ENCODE peak calls at places on chromosomes 4 and X, in ten cellular contexts. N is prostate gland; W is IMR-90; X is iPS DF 6.9; O is body of pancreas; G is psoas muscle; F is GM23248; R is pancreas; H is naive thymus-derived CD4-positive, alpha-beta T cell; J is cardiac muscle cell. D is an unnamed sample. For H3K36me3, the result is how much of the 10 kb centered on the place peaks cover.

GRCh38 chrX:39519213-39519544 is 578.6 kb downstream of the BCOR start:
- DNase-seq in N (peak), W (no peak), X (no peak), O (peak), G (no peak), F (peak), R (no peak), H (no peak), J (peak), D (no peak)

GRCh38 chr4:9996319-9997110 is 24.8 kb downstream of the SLC2A9 start:
- DNase-seq in N (no peak), W (peak), X (no peak), O (no peak), G (no peak), F (peak), R (no peak), H (no peak), J (no peak), D (no peak)

GRCh38 chrX:42246814-42247213 is 323.5 kb upstream of the CASK start:
- DNase-seq in N (peak), W (no peak), X (no peak), O (no peak), G (no peak), F (peak), R (no peak), H (no peak), J (peak), D (no peak)

GRCh38 chrX:77785400-77785745 is 643 bp downstream of the ATRX start:
- DNase-seq in N (peak), W (peak), X (no peak), O (peak), G (no peak), F (peak), R (no peak), H (no peak), J (peak), D (no peak)

GRCh38 chrX:130694983-130695382 is 208.0 kb downstream of the ENOX2 start:
- DNase-seq in N (no peak), W (no peak), X (no peak), O (no peak), G (no peak), F (no peak), R (no peak), H (no peak), J (no peak), D (no peak)

GRCh38 chrX:6941041-6941440 is 206.5 kb upstream of the STS start:
- DNase-seq in N (no peak), W (peak), X (no peak), O (no peak), G (no peak), F (no peak), R (no peak), H (no peak), J (no peak), D (no peak)

GRCh38 chr4:86493460-86493859 is 100.7 kb upstream of the PTPN13 start:
- DNase-seq in N (no peak), W (peak), X (no peak), O (no peak), G (no peak), F (peak), R (no peak), H (no peak), J (peak), D (no peak)

GRCh38 chr4:48262926-48263325 is 6.7 kb downstream of the TEC start:
- DNase-seq in N (no peak), W (peak), X (no peak), O (no peak), G (no peak), F (no peak), R (no peak), H (no peak), J (no peak), D (no peak)

GRCh38 chr4:117786566-117786965 is 247.7 kb upstream of the NDST3 start:
- DNase-seq in N (no peak), W (no peak), X (no peak), O (no peak), G (no peak), F (no peak), R (no peak), H (no peak), J (no peak), D (no peak)

GRCh38 chr4:118284169-118284568 is 68.6 kb downstream of the PRSS12 start:
- DNase-seq in N (no peak), W (peak), X (no peak), O (no peak), G (no peak), F (no peak), R (no peak), H (no peak), J (no peak), D (no peak)

GRCh38 chr4:162931257-162931648 is 235.4 kb downstream of the NAF1 start:
- DNase-seq in N (no peak), W (no peak), X (no peak), O (no peak), G (no peak), F (no peak), R (no peak), H (no peak), J (peak), D (no peak)

GRCh38 chrX:53281321-53281822 is at the start of gene IQSEC2:
- DNase-seq in N (peak), W (peak), X (no peak), O (peak), G (peak), F (peak), R (peak), H (no peak), J (peak), D (peak)

GRCh38 chr4:124135409-124135813 is 577.1 kb downstream of the ANKRD50 start:
- DNase-seq in N (no peak), W (peak), X (no peak), O (no peak), G (no peak), F (peak), R (no peak), H (no peak), J (peak), D (no peak)

GRCh38 chrX:66579219-66579618 is 59.7 kb downstream of the EDA2R start:
- DNase-seq in N (no peak), W (no peak), X (no peak), O (no peak), G (no peak), F (no peak), R (no peak), H (no peak), J (no peak), D (no peak)

DNA sequence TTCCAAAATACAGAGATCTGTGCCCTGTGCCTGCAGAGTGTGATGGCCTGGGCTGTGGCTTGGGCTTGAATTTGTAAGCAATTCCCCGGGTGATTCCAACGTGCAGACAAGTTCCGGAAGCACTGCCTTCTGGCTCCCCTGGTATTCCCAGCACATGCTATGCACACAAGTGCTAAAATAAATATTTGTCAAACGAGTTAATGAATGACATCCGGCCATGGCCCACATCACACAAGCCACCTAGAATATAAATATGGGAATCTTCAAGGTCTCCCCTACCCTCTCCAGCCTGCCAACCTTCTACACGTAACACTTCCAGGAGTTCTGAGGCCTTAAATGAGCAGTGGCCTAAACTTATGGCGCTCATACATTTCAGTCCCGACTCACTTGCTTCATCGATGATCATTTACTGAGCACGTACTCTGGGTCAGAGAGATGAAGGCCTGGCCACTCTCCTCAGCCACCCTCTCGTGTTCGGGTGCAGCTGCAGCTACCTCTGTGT is 21.3 kb downstream of the DCTD start:
- DNase-seq in N (no peak), W (no peak), X (no peak), O (peak), G (no peak), F (no peak), R (no peak), H (no peak), J (no peak), D (no peak)
- H3K36me3 ChIP-seq in N (under half), W (under half), X (under half), O (under half), G (under half), F (under half), R (under half), H (half or more), J (under half), D (half or more)

DNA sequence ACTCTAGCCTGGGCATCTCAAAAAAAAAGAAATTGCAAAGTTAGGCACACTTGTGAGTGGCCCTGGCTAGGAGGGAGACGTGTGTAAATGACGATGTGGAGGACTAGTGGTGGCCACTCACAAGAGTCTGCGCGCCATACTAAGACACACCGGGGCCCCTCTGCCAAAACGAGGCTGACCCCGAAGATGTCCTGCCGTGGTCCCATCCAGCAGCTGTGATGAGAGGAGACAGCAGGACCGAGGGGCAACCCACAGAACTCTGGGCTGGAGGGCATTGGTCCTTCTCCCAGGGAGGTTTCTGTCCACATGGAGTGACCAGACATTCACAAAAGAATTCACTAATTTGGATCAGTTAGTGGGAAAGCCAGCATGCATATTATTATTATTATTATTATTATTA is 47.4 kb downstream of the NOP14 start:
- DNase-seq in N (no peak), W (no peak), X (no peak), O (no peak), G (no peak), F (no peak), R (no peak), H (no peak), J (no peak), D (no peak)
- H3K36me3 ChIP-seq in N (under half), W (under half), X (under half), O (under half), G (under half), F (under half), R (under half), H (half or more), J (under half), D (half or more)

GRCh38 chrX:47171996-47172395 is 21.6 kb upstream of the UBA1 start:
- DNase-seq in N (no peak), W (no peak), X (no peak), O (no peak), G (no peak), F (no peak), R (no peak), H (no peak), J (no peak), D (no peak)

GRCh38 chrX:47169726-47170515 is 23.7 kb upstream of the UBA1 start:
- DNase-seq in N (no peak), W (peak), X (no peak), O (no peak), G (no peak), F (peak), R (no peak), H (no peak), J (peak), D (no peak)

GRCh38 chrX:47172549-47172948 is 21.1 kb upstream of the UBA1 start:
- DNase-seq in N (no peak), W (no peak), X (no peak), O (no peak), G (no peak), F (no peak), R (no peak), H (no peak), J (no peak), D (no peak)

GRCh38 chrX:47169273-47169672 is 24.3 kb downstream of the RBM10 start:
- DNase-seq in N (no peak), W (no peak), X (no peak), O (no peak), G (no peak), F (no peak), R (no peak), H (no peak), J (no peak), D (no peak)

GRCh38 chrX:47170861-47171692 is 22.6 kb upstream of the UBA1 start:
- DNase-seq in N (no peak), W (no peak), X (no peak), O (no peak), G (no peak), F (no peak), R (no peak), H (no peak), J (no peak), D (no peak)
- H3K36me3 ChIP-seq in N (under half), W (under half), X (under half), O (under half), G (under half), F (under half), R (under half), H (half or more), J (under half), D (half or more)

DNA sequence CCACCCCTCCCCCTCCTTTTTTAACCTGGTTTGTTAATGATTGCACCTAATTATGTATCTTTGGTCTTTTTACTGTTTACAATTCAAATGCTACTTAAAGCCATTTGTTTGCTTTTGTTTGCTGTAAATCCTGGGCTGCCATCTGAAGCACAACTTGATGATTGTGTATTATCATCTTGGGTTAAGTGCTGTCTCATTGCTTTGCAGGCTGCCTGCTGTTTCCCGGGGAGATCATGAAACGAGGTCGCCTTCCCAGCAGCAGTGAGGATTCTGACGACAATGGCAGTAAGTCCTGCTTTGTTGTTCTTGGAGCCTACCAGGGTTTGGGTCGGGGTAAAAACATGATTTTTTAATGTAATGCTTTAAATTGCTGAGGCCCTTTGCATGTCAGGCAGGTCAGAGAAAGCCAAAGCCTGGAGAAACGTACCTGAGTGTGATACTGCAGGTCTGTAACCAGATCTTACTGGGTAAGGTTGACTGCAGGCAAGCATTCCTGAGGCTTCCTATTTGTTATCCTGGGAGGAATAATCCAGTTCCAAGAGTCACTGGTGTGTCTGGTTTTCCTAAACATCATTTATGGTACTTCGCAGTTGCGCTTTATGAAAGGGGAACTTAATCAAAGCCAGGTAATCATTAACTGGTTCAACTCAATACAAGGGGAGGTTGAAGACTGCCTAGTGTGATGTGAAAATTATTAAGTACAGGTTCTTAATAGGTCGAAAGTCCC is 22.2 kb downstream of the JADE1 start:
- DNase-seq in N (no peak), W (peak), X (no peak), O (no peak), G (no peak), F (no peak), R (no peak), H (no peak), J (peak), D (no peak)
- H3K36me3 ChIP-seq in N (under half), W (under half), X (under half), O (under half), G (under half), F (under half), R (under half), H (half or more), J (under half), D (under half)

GRCh38 chrX:45761920-45762319 is 561.2 kb upstream of the DIPK2B start:
- DNase-seq in N (no peak), W (no peak), X (no peak), O (no peak), G (no peak), F (no peak), R (no peak), H (no peak), J (no peak), D (no peak)

GRCh38 chrX:45765726-45766125 is 565.0 kb upstream of the DIPK2B start:
- DNase-seq in N (no peak), W (no peak), X (no peak), O (no peak), G (no peak), F (peak), R (no peak), H (no peak), J (no peak), D (no peak)

GRCh38 chrX:45760187-45760742 is 559.6 kb upstream of the DIPK2B start:
- DNase-seq in N (no peak), W (no peak), X (no peak), O (no peak), G (no peak), F (no peak), R (no peak), H (no peak), J (no peak), D (no peak)

GRCh38 chrX:45765281-45765680 is 564.6 kb upstream of the DIPK2B start:
- DNase-seq in N (no peak), W (no peak), X (no peak), O (no peak), G (no peak), F (no peak), R (no peak), H (no peak), J (no peak), D (no peak)

DNA sequence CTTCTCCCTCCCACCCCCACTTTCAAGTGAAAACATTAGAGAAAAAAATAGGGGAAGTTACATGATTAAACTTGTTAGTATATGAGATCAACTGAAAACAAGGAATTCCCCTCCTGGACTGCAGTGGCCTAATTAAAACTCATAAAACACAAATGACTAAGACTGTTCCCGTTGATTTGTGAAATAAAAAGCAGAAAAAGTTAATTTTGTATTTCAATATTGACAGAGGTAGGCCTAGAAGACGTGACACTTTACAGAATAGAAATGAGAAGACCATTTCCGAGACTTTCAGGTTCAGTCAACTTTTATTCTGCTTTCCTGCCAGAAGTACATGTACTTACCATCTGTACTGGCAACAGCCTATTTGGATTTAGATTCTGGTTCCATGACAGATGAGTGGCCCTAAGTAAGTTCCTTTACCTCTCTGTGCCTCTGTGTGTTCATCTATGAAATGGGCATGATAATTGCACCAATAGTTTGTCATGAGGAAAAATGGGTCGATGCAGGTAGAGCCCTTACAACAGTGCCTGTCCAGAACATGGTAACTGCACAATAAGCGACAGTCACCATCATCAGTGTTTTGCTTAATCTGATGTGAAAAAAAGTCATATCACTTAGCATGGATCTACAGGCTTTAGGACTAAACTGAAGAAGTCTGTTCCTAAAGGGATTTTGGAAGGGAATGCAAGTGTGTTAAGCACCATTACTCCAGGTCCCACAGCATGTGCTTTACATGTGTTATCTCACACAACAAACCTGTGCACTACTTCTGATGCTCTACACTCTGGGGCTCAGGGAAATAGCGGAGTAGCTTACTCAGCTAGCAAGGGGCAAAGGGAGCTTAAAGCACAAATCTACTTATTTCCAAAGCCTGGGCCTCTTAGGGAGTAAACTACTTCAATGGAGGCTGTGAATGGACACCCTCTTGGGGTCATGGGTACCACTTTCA is 562.3 kb upstream of the DIPK2B start:
- DNase-seq in N (no peak), W (no peak), X (no peak), O (no peak), G (no peak), F (peak), R (no peak), H (no peak), J (no peak), D (no peak)
- H3K36me3 ChIP-seq in N (under half), W (under half), X (under half), O (under half), G (under half), F (half or more), R (under half), H (under half), J (under half), D (under half)

GRCh38 chr4:17584502-17585213 is 7.7 kb downstream of the LAP3 start:
- DNase-seq in N (no peak), W (no peak), X (no peak), O (no peak), G (no peak), F (no peak), R (no peak), H (no peak), J (no peak), D (peak)
- H3K36me3 ChIP-seq in N (under half), W (under half), X (under half), O (under half), G (under half), F (under half), R (under half), H (half or more), J (half or more), D (half or more)

GRCh38 chrX:19059063-19059462 is 63.2 kb downstream of the ADGRG2 start:
- DNase-seq in N (no peak), W (no peak), X (no peak), O (no peak), G (no peak), F (no peak), R (no peak), H (no peak), J (no peak), D (no peak)

GRCh38 chrX:19063030-19063429 is 59.2 kb downstream of the ADGRG2 start:
- DNase-seq in N (no peak), W (peak), X (no peak), O (no peak), G (no peak), F (peak), R (no peak), H (no peak), J (no peak), D (no peak)

GRCh38 chrX:19065535-19065934 is 56.7 kb downstream of the ADGRG2 start:
- DNase-seq in N (no peak), W (no peak), X (no peak), O (no peak), G (no peak), F (no peak), R (no peak), H (no peak), J (no peak), D (no peak)

DNA sequence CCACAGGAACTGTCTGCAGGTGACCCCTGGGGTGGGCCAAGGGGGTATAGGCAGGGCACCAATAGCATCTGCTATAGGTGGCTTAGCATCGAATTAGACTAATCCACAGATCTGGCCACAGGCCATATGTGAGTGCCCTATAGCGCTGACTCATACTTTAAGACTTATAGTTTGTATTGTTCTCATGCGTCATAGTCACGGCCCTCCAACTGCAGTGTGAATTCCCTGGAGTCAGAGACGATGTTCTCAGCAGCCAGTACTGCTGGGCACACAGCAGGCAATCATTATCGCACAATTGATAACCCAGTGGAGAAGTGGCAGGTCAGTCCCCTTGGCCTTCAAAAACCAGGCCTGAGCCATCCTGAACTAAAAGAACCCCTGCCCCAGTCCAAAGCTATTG is 58.1 kb downstream of the ADGRG2 start:
- DNase-seq in N (no peak), W (peak), X (no peak), O (no peak), G (no peak), F (no peak), R (no peak), H (no peak), J (peak), D (no peak)
- H3K36me3 ChIP-seq in N (under half), W (under half), X (under half), O (under half), G (under half), F (under half), R (under half), H (under half), J (under half), D (under half)

D was measured in NT2/D1.